ENCODE peak calls at places on chromosomes 6 and 20, in nine cellular contexts. O is PC-3, R is SK-N-SH, U is hepatocyte, G is HCT116, N is neural progenitor cell, A is GM23248, X is GM23338, W is MM.1S. K is an unnamed sample.

GRCh38 chr6:42402184-42402583 is 49.5 kb downstream of the TRERF1 start:
- DNase-seq in U (peak; percentile 16), X (no peak), O (peak; percentile 46), R (peak; percentile 30), W (no peak), A (peak; percentile 62), G (peak; percentile 58), N (no peak), K (no peak)

GRCh38 chr6:72798196-72798595 is 176.3 kb downstream of the KCNQ5 start:
- DNase-seq in N (no peak), O (peak; percentile 22), W (no peak), G (no peak), U (peak; percentile 7), X (no peak), A (peak; percentile 75), R (no peak), K (no peak)

GRCh38 chr6:89122625-89123024 is 4.8 kb upstream of the SRSF12 start:
- DNase-seq in N (peak; percentile 38), G (peak; percentile 21), R (peak; percentile 57), A (peak; percentile 66), W (peak; percentile 71), U (peak; percentile 65), X (peak; percentile 56), O (peak; percentile 54), K (peak; percentile 63)

GRCh38 chr20:47691632-47692031 is 93.6 kb downstream of the SULF2 start:
- DNase-seq in W (no peak), R (no peak), X (peak; percentile 63), U (no peak), G (no peak), A (peak; percentile 48), O (peak; percentile 22), N (peak; percentile 29), K (no peak)

GRCh38 chr6:73669005-73669404 is 15.2 kb upstream of the SLC17A5 start:
- DNase-seq in G (no peak), R (no peak), N (no peak), X (no peak), W (no peak), U (no peak), O (no peak), A (no peak), K (no peak)

GRCh38 chr6:43455034-43455747 is at the start of gene DLK2:
- DNase-seq in N (peak; percentile 67), G (no peak), O (no peak), W (no peak), U (peak; percentile 39), X (peak; percentile 40), A (peak; percentile 33), R (peak; percentile 86), K (no peak)

GRCh38 chr6:33995046-33995872 is 150.6 kb downstream of the GRM4 start:
- DNase-seq in W (no peak), O (no peak), U (peak; percentile 68), X (no peak), N (no peak), R (no peak), A (no peak), G (no peak), K (no peak)

GRCh38 chr20:3092611-3093379 is 8.3 kb upstream of the AVP start:
- DNase-seq in U (no peak), G (no peak), R (peak; percentile 40), W (no peak), X (peak; percentile 68), O (no peak), A (peak; percentile 30), N (peak; percentile 45), K (no peak)

GRCh38 chr6:45001663-45002062 is 326.5 kb upstream of the RUNX2 start:
- DNase-seq in U (no peak), G (no peak), W (peak; percentile 85), A (no peak), N (no peak), X (no peak), R (no peak), O (no peak), K (no peak)

GRCh38 chr20:33922224-33922623 is 71.5 kb upstream of the RALY start:
- DNase-seq in U (no peak), W (no peak), O (no peak), G (no peak), R (no peak), A (no peak), N (no peak), X (no peak), K (no peak)

GRCh38 chr6:106890447-106890846 is 84.1 kb downstream of the CD24 start:
- DNase-seq in R (no peak), O (no peak), G (no peak), W (no peak), X (no peak), N (no peak), U (peak; percentile 30), A (peak; percentile 13), K (no peak)

GRCh38 chr6:23523771-23524170 is 602.2 kb upstream of the NRSN1 start:
- DNase-seq in R (peak; percentile 16), U (no peak), A (no peak), G (no peak), X (no peak), O (no peak), N (no peak), W (no peak), K (no peak)
- H3K27ac ChIP-seq in R (peak overlapping the region; percentile 100), U (no peak overlapping the region), A (no peak overlapping the region), G (no peak overlapping the region), X (no peak overlapping the region), O (no peak overlapping the region), N (no peak overlapping the region), W (no peak overlapping the region), K (no peak overlapping the region)

GRCh38 chr20:25280574-25281535 is 33.0 kb downstream of the PYGB start:
- DNase-seq in N (no peak), X (no peak), W (no peak), O (no peak), U (no peak), A (no peak), R (no peak), G (no peak), K (no peak)

GRCh38 chr20:25281541-25281991 is 33.7 kb downstream of the PYGB start:
- DNase-seq in G (no peak), R (no peak), O (no peak), A (no peak), N (no peak), U (no peak), X (no peak), W (peak; percentile 92), K (peak; percentile 97)

GRCh38 chr20:25282796-25283195 is 34.9 kb downstream of the PYGB start:
- DNase-seq in U (no peak), A (no peak), N (no peak), W (no peak), X (no peak), R (no peak), O (no peak), G (no peak), K (no peak)

GRCh38 chr20:25283221-25283951 is 35.5 kb downstream of the PYGB start:
- DNase-seq in O (no peak), U (no peak), G (no peak), R (no peak), A (no peak), N (no peak), W (no peak), X (no peak), K (no peak)

DNA sequence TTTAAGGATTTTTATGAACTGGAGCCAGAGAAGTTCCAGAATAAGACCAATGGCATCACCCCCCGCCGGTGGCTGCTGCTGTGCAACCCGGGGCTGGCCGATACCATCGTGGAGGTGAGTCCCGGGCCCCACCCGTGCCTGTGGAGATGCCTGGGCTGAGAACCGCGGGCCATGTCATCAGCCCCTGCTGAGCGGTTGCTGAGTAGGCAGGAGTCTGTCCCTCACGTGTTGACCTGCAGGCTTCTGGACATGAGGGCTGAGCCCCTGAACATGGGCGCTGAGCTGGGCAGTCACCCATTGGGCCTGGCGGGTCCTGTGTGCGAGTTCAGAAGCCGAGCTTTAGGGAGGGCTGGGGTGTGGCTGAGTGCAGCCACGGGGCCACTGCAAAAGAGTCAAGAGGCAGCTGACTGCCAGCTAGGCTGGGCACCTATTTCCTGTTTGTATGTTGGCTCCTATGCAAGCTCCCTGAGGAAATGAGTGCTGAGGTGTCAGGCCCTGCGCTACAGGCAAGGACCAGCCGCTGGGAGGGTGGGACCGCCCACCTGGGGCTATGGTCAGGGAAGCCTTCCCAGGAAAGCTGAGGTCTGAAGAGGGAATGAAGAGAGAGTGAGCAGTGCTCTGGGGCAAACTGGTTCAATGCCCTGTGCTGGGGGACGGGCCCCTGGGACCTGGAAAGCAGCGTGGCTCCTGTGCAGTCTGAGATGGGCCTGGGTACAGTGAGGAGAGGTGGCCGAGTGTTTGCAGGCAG is 34.3 kb downstream of the PYGB start:
- DNase-seq in R (no peak), O (no peak), W (peak; percentile 60), A (no peak), N (no peak), U (no peak), G (no peak), X (no peak), K (no peak)
- TF ChIP-seq EZH2phosphoT487 in R (no peak), O (no peak), W (no peak), A (no peak), N (no peak), U (no peak), G (no peak), X (no peak), K (no peak)

DNA sequence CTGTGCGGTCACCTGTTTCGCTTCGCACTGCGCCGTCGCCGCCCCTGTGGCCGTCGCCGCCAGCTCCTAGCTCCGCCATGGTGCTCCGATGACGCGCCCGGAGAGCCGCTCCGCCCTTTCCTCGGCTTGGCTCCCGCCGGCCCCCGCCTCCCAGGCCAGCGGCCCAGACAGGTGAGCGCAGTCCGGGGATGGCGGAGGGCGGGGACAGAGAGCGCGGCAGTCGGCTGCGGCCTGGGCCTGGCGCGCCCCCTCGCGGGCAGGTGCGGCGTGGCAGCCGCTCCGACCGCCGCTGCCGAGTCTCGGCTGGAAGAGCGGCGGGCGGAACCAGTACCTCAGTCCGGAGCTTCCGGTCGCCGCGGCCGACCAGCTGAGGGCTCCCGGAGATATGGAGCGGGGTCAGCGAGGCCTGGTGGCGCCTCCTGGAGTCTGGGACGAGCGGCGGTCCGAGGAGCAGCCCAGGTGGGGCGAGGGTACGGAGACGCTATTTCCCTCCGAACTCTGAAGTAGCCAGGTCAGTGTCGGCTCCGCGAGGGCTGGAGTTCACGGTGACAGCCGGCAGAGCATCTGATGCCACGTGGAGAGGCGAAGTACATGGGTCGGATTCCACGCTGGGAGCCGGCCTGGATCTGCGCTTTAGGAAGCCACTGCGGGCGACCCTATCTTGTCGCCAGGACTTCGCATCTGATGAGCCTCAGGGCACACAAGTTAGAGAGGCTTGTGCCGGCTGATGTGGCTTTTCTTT is at the start of gene MAP7:
- DNase-seq in O (peak; percentile 90), R (peak; percentile 88), X (peak; percentile 96), N (peak; percentile 92), W (peak; percentile 90), G (peak; percentile 75), A (peak; percentile 75), U (peak; percentile 96), K (no peak)
- H3K4me2 ChIP-seq in O (peak within 1 kb of the TSS; percentile 96), R (peak within 1 kb of the TSS; percentile 84), X (peak within 1 kb of the TSS; percentile 95), N (peak within 1 kb of the TSS; percentile 100), W (peak within 1 kb of the TSS; percentile 79), G (peak within 1 kb of the TSS; percentile 92), A (peak within 1 kb of the TSS; percentile 70), U (peak within 1 kb of the TSS; percentile 95), K (no peak within 1 kb of the TSS)

DNA sequence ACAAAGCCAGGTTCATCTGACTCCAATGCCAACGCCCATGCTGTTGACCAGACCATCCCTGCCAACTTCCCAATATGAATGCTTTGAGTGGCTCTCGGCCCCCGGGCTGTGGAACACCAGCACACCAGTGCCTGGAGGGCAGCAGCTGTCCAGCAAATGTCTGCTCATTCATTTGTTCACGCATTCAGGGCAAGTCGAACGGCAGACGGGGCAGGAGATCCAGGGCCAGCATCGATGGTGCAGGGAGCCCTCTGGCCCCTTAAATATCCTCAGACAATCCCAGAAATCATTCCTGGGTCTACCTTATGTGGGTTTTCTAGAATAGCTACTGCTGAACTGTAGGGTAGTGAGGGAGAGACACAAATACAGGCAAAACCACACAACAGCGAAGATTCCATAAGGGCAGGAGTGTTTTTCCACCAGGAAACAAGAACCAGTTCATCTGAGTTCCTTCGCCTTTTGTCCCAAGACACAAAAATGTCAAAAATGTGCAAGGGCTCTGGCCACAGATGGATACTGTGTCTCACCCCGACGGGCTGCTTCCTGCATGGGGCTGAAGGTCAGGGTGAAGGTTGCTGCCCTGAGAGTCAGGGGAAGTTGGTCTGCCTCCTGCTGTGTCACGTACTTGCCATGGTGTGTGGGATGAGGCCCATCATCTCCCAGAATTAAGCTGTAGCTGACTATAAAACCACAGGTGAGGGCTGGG is 15.5 kb downstream of the RIPOR3 start:
- DNase-seq in N (no peak), G (no peak), W (no peak), X (peak; percentile 60), R (no peak), A (no peak), O (no peak), U (no peak), K (no peak)
- H3K27ac ChIP-seq in N (no peak overlapping the region), G (no peak overlapping the region), W (no peak overlapping the region), X (peak overlapping the region; percentile 69), R (no peak overlapping the region), A (no peak overlapping the region), O (no peak overlapping the region), U (no peak overlapping the region), K (no peak overlapping the region)

K was measured in OCI-LY7.